ENCODE peak calls at places on chromosomes 16 and 17, in four cellular contexts. M is K562, C is WTC11, A is GM12878. G is an unnamed sample.

GRCh38 chr16:84836234-84836647 is 16.5 kb downstream of the CRISPLD2 start:
- DNase-seq in M (no peak), C (peak; percentile 60), A (no peak), G (no peak)

GRCh38 chr17:10069301-10069700 is 129.1 kb downstream of the GAS7 start:
- DNase-seq in M (no peak), C (no peak), A (no peak), G (no peak)

GRCh38 chr17:38728290-38728831 is 1.8 kb upstream of the CISD3 start:
- DNase-seq in M (peak; percentile 58), C (no peak), A (peak; percentile 69), G (no peak)

GRCh38 chr17:79162012-79162577 is 87.5 kb downstream of the ENGASE start:
- DNase-seq in M (no peak), C (no peak), A (no peak), G (no peak)

GRCh38 chr17:75840779-75841123 is 3.5 kb downstream of the UNC13D start:
- DNase-seq in M (no peak), C (no peak), A (no peak), G (no peak)

GRCh38 chr16:11360581-11360980 is 15.3 kb downstream of the RMI2 start:
- DNase-seq in M (no peak), C (no peak), A (no peak), G (no peak)

GRCh38 chr16:81261049-81261648 is 22.7 kb downstream of the BCO1 start:
- DNase-seq in M (peak; percentile 52), C (peak; percentile 26), A (no peak), G (peak; percentile 36)

GRCh38 chr17:83062818-83063671 is 16.4 kb upstream of the METRNL start:
- DNase-seq in M (no peak), C (no peak), A (no peak), G (no peak)

GRCh38 chr17:39016193-39017153 is 49.3 kb upstream of the FBXO47 start:
- DNase-seq in M (no peak), C (no peak), A (no peak), G (no peak)

GRCh38 chr17:3167574-3167973 is 29.7 kb upstream of the OR1A2 start:
- DNase-seq in M (no peak), C (no peak), A (peak; percentile 17), G (no peak)
- TF ChIP-seq ETV6 in M (no peak), C (no peak), A (no peak), G (no peak)

DNA sequence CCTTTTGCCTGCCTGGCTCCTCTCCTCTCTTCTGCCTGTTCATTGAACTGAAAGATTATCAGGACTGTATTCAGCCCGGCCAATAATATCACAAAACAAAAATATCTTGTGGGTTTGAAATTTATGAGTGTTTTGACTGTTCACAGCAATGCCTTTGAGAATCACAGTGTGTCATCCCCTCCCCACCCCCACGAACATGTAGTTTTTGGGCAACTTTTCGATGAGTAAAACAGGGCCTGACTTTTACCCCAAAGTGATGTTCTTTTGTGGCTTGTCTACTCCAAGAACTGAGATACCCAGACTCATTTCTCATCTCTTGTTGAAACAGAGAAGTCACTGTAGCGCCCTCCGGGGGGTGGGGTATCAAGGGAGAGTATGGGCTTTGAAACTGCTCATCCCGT is 675.7 kb downstream of the WWOX start:
- DNase-seq in M (no peak), C (no peak), A (no peak), G (no peak)
- TF ChIP-seq ETV6 in M (no peak), C (no peak), A (no peak), G (no peak)

DNA sequence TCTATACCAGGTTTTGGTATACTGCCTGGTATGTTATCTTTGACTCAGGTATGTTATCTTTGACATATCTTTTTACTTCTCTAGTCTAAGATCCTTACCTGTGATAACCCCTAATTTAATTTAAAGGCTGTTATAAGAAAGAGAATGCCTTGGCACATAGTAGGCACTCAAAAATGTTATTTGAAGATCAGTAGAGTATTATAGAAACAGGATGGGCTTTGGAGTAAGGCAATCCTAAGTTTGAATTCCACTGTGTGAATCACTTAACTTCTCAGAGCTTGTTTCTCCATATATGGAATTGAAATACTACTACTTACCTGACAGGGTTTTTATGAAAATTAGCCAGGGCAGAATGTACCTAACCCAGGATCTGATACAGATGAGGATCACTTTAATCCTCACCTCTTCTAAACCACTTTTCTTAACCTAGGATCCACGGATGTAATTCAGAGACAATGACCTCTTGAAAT is 1.2 kb downstream of the BRIP1 start:
- DNase-seq in M (no peak), C (no peak), A (no peak), G (peak; percentile 27)
- TF ChIP-seq ETV6 in M (no peak), C (no peak), A (no peak), G (no peak)

GRCh38 chr16:48687421-48688038 is 77.5 kb upstream of the N4BP1 start:
- DNase-seq in M (peak; percentile 81), C (peak; percentile 60), A (peak; percentile 13), G (peak; percentile 84)
- TF ChIP-seq ETV6 in M (no peak), C (no peak), A (no peak), G (no peak)

GRCh38 chr17:15108992-15109391 is 156.1 kb downstream of the PMP22 start:
- DNase-seq in M (no peak), C (no peak), A (no peak), G (no peak)

GRCh38 chr17:15112881-15113617 is 152.1 kb downstream of the PMP22 start:
- DNase-seq in M (no peak), C (no peak), A (no peak), G (no peak)

GRCh38 chr17:15106540-15106939 is 158.6 kb downstream of the PMP22 start:
- DNase-seq in M (peak; percentile 11), C (no peak), A (no peak), G (no peak)

GRCh38 chr17:15103785-15104184 is 161.3 kb downstream of the PMP22 start:
- DNase-seq in M (no peak), C (no peak), A (no peak), G (no peak)

GRCh38 chr17:15109608-15110007 is 155.5 kb downstream of the PMP22 start:
- DNase-seq in M (peak; percentile 2), C (peak; percentile 19), A (no peak), G (no peak)
- TF ChIP-seq ETV6 in M (no peak), C (no peak), A (no peak), G (no peak)

GRCh38 chr17:63445571-63446217 is 412 bp downstream of the CYB561 start:
- DNase-seq in M (peak; percentile 80), C (peak; percentile 76), A (no peak), G (no peak)
- TF ChIP-seq ETV6 in M (no peak), C (no peak), A (no peak), G (no peak)

DNA sequence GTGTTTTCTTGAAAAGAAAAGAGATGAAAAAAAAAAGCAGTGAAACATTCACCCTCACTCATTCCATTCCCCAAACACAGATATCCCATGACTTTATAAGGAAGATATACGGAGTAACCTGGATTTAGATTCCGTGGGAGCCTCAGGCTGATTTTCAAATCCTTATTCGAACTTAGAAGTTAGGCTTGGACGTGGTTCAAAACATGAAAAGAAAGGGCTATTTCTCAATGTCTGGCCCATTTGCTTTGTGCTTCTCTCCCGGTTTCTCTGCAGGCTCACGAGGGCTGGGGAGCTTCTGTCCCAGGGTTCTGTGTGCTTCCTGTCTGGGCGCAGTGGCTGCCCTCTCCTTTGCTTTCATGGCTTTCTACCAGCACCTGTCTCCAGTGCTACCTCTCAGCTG is 33.9 kb downstream of the CUEDC1 start:
- DNase-seq in M (no peak), C (no peak), A (no peak), G (no peak)
- TF ChIP-seq ETV6 in M (no peak), C (no peak), A (no peak), G (no peak)